ENCODE peak calls at places on chromosome X, in seven cellular contexts. H is cardiac fibroblast, W is retinal pigment epithelial cell, R is GM12865, D is globus pallidus, I is ELR, M is NCI-H1417 treated with DMSO at 0.1 percent for 48 hours. V is an unnamed sample.

GRCh38 chrX:39816871-39817731 is 280.7 kb downstream of the BCOR start:
- DNase-seq in H (peak), I (peak), W (no peak), M (no peak), R (no peak), D (peak), V (no peak)

GRCh38 chrX:107724653-107725052 is 50.9 kb downstream of the TSC22D3 start:
- DNase-seq in H (no peak), M (no peak), W (no peak), R (no peak), I (no peak), D (no peak), V (no peak)

GRCh38 chrX:66015152-66015827 is 24.6 kb downstream of the VSIG4 start:
- DNase-seq in I (no peak), D (peak), R (peak), M (no peak), H (no peak), W (no peak), V (no peak)

GRCh38 chrX:21658746-21659145 is 616 bp upstream of the KLHL34 start:
- DNase-seq in M (no peak), D (no peak), R (no peak), W (no peak), H (no peak), I (no peak), V (peak)

GRCh38 chrX:65196758-65197371 is 220.6 kb upstream of the ZC4H2 start:
- DNase-seq in M (no peak), R (peak), I (peak), W (no peak), H (no peak), D (no peak), V (peak)

GRCh38 chrX:69387559-69388487 is 116.3 kb upstream of the NALF2 start:
- DNase-seq in W (no peak), R (peak), D (peak), M (peak), H (peak), I (peak), V (peak)

GRCh38 chrX:109472939-109473713 is 8.8 kb downstream of the GUCY2F start:
- DNase-seq in W (no peak), R (peak), D (no peak), I (peak), M (no peak), H (peak), V (no peak)

GRCh38 chrX:74321191-74321590 is 17.2 kb downstream of the ZCCHC13 start:
- DNase-seq in D (no peak), W (no peak), M (no peak), R (no peak), I (no peak), H (no peak), V (no peak)

GRCh38 chrX:118736394-118737010 is 9.1 kb downstream of the IL13RA1 start:
- DNase-seq in D (no peak), M (no peak), I (no peak), W (peak), R (peak), H (no peak), V (no peak)

GRCh38 chrX:68511255-68511654 is 12.4 kb downstream of the YIPF6 start:
- DNase-seq in W (no peak), R (peak), M (peak), D (peak), H (peak), I (peak), V (peak)

GRCh38 chrX:102067966-102068723 is 57.3 kb upstream of the TCEAL2 start:
- DNase-seq in W (no peak), R (peak), D (peak), M (no peak), H (peak), I (peak), V (no peak)

GRCh38 chrX:13747836-13748235 is 13.3 kb downstream of the OFD1 start:
- DNase-seq in M (no peak), W (no peak), H (no peak), I (peak), D (no peak), R (peak), V (no peak)

GRCh38 chrX:11890843-11891514 is 132.9 kb downstream of the MSL3 start:
- DNase-seq in M (no peak), H (peak), D (no peak), I (no peak), R (no peak), W (no peak), V (no peak)

GRCh38 chrX:23385242-23385641 is 50.6 kb downstream of the PTCHD1 start:
- DNase-seq in M (no peak), I (no peak), D (no peak), W (no peak), H (no peak), R (no peak), V (no peak)

GRCh38 chrX:130120746-130121504 is 10.6 kb upstream of the ELF4 start:
- DNase-seq in R (peak), H (peak), M (no peak), D (peak), W (no peak), I (peak), V (peak)

GRCh38 chrX:140733766-140734342 is 24.3 kb downstream of the LINC00632 start:
- DNase-seq in M (no peak), D (peak), R (peak), H (peak), W (no peak), I (peak), V (peak)

GRCh38 chrX:123422875-123423274 is 238.8 kb downstream of the GRIA3 start:
- DNase-seq in W (no peak), R (peak), M (no peak), I (peak), H (peak), D (peak), V (no peak)

GRCh38 chrX:149962859-149963757 is 24.8 kb upstream of the EOLA2 start:
- DNase-seq in D (peak), M (peak), I (peak), R (peak), H (peak), W (no peak), V (no peak)

GRCh38 chrX:8404443-8404842 is 60.2 kb upstream of the VCX3B start:
- DNase-seq in W (peak), D (no peak), M (no peak), R (no peak), I (peak), H (peak), V (no peak)

GRCh38 chrX:12494400-12495138 is 296.6 kb upstream of the PRPS2 start:
- DNase-seq in R (peak), M (no peak), H (no peak), W (no peak), D (no peak), I (peak), V (no peak)

GRCh38 chrX:110316351-110317078 is 1.4 kb downstream of the AMMECR1 start:
- DNase-seq in I (peak), R (no peak), M (no peak), H (peak), D (peak), W (no peak), V (no peak)

GRCh38 chrX:152202886-152203285 is 64.5 kb upstream of the MAGEA10 start:
- DNase-seq in M (no peak), R (no peak), H (no peak), W (no peak), D (no peak), I (no peak), V (no peak)

GRCh38 chrX:131841496-131842410 is 181.3 kb upstream of the STK26 start:
- DNase-seq in H (peak), I (peak), R (peak), D (no peak), W (no peak), M (no peak), V (peak)

GRCh38 chrX:41148553-41148952 is 63.3 kb downstream of the USP9X start:
- DNase-seq in W (peak), M (no peak), R (no peak), D (no peak), I (peak), H (peak), V (peak)